ENCODE peak calls at places on chromosomes 6 and 20, in four cellular contexts. H is lower leg skin, K is DND-41, F is HS-5. Z is an unnamed sample.

GRCh38 chr6:32369678-32370077 is 2.0 kb downstream of the TSBP1 start:
- DNase-seq in H (no peak), K (no peak), F (peak), Z (no peak)

GRCh38 chr6:150006961-150007464 is 18.3 kb downstream of the RAET1L start:
- DNase-seq in H (peak), K (peak), F (no peak), Z (peak)

GRCh38 chr6:141199074-141199473 is 933.7 kb upstream of the GJE1 start:
- DNase-seq in H (no peak), K (no peak), F (no peak), Z (no peak)

GRCh38 chr20:13571662-13572061 is 67.1 kb downstream of the TASP1 start:
- DNase-seq in H (no peak), K (no peak), F (no peak), Z (no peak)

GRCh38 chr6:165858571-165858970 is 195.5 kb upstream of the PDE10A start:
- DNase-seq in H (no peak), K (no peak), F (no peak), Z (no peak)

GRCh38 chr6:136783495-136784270 is 8.6 kb downstream of the MAP3K5 start:
- DNase-seq in H (no peak), K (no peak), F (no peak), Z (no peak)

GRCh38 chr6:2630362-2630761 is 120.4 kb downstream of the MYLK4 start:
- DNase-seq in H (no peak), K (no peak), F (peak), Z (no peak)

GRCh38 chr6:54431466-54431865 is 123.2 kb downstream of the TINAG start:
- DNase-seq in H (no peak), K (no peak), F (peak), Z (no peak)

GRCh38 chr6:31834367-31834703 is 6.8 kb downstream of the HSPA1B start:
- DNase-seq in H (peak), K (peak), F (no peak), Z (peak)